ENCODE peak calls at places on chromosomes 16 and 17, in six cellular contexts. One of them, this sample, is unnamed.

GRCh38 chr16:87463722-87464690 is 28.8 kb downstream of the ZCCHC14 start:
- DNase-seq in NCI-H1105 treated with DMSO at 0.1 percent for 48 hours: no peak
- DNase-seq in NCI-H510A treated with DMSO at 0.1 percent for 48 hours: no peak
- DNase-seq in natural killer cell: no peak
- DNase-seq in stimulated activated CD4-positive, alpha-beta T cell treated with anti-CD3 and anti-CD28 coated beads, Interleukin-15, amount 100 ng/mL, for 1 hour: no peak
- DNase-seq in ACHN: peak; percentile 52
- DNase-seq in this sample: no peak

GRCh38 chr17:39365872-39366271 is 35.6 kb downstream of the FBXL20 start:
- DNase-seq in stimulated activated CD4-positive, alpha-beta T cell treated with anti-CD3 and anti-CD28 coated beads, Interleukin-15, amount 100 ng/mL, for 1 hour: no peak
- DNase-seq in NCI-H1105 treated with DMSO at 0.1 percent for 48 hours: no peak
- DNase-seq in NCI-H510A treated with DMSO at 0.1 percent for 48 hours: no peak
- DNase-seq in ACHN: no peak
- DNase-seq in natural killer cell: no peak
- DNase-seq in this sample: no peak

GRCh38 chr17:82031303-82031884 is at the start of gene RAC3:
- DNase-seq in natural killer cell: no peak
- DNase-seq in NCI-H1105 treated with DMSO at 0.1 percent for 48 hours: peak; percentile 25
- DNase-seq in ACHN: peak; percentile 54
- DNase-seq in NCI-H510A treated with DMSO at 0.1 percent for 48 hours: peak; percentile 18
- DNase-seq in stimulated activated CD4-positive, alpha-beta T cell treated with anti-CD3 and anti-CD28 coated beads, Interleukin-15, amount 100 ng/mL, for 1 hour: no peak
- DNase-seq in this sample: no peak

GRCh38 chr17:71553381-71553780 is 567.4 kb upstream of the SOX9 start:
- DNase-seq in ACHN: no peak
- DNase-seq in NCI-H1105 treated with DMSO at 0.1 percent for 48 hours: no peak
- DNase-seq in stimulated activated CD4-positive, alpha-beta T cell treated with anti-CD3 and anti-CD28 coated beads, Interleukin-15, amount 100 ng/mL, for 1 hour: no peak
- DNase-seq in natural killer cell: no peak
- DNase-seq in NCI-H510A treated with DMSO at 0.1 percent for 48 hours: no peak
- DNase-seq in this sample: no peak

GRCh38 chr17:44556114-44556853 is 1.0 kb upstream of the FZD2 start:
- DNase-seq in ACHN: peak; percentile 76
- DNase-seq in NCI-H1105 treated with DMSO at 0.1 percent for 48 hours: peak; percentile 31
- DNase-seq in stimulated activated CD4-positive, alpha-beta T cell treated with anti-CD3 and anti-CD28 coated beads, Interleukin-15, amount 100 ng/mL, for 1 hour: no peak
- DNase-seq in natural killer cell: peak; percentile 18
- DNase-seq in NCI-H510A treated with DMSO at 0.1 percent for 48 hours: no peak
- DNase-seq in this sample: no peak

GRCh38 chr16:17375388-17376304 is 95.1 kb downstream of the XYLT1 start:
- DNase-seq in stimulated activated CD4-positive, alpha-beta T cell treated with anti-CD3 and anti-CD28 coated beads, Interleukin-15, amount 100 ng/mL, for 1 hour: no peak
- DNase-seq in natural killer cell: no peak
- DNase-seq in NCI-H1105 treated with DMSO at 0.1 percent for 48 hours: no peak
- DNase-seq in ACHN: no peak
- DNase-seq in NCI-H510A treated with DMSO at 0.1 percent for 48 hours: no peak
- DNase-seq in this sample: no peak

GRCh38 chr16:3880623-3881498 is at the start of gene CREBBP:
- DNase-seq in stimulated activated CD4-positive, alpha-beta T cell treated with anti-CD3 and anti-CD28 coated beads, Interleukin-15, amount 100 ng/mL, for 1 hour: peak; percentile 84
- DNase-seq in natural killer cell: peak; percentile 88
- DNase-seq in NCI-H510A treated with DMSO at 0.1 percent for 48 hours: peak; percentile 43
- DNase-seq in ACHN: peak; percentile 93
- DNase-seq in NCI-H1105 treated with DMSO at 0.1 percent for 48 hours: peak; percentile 67
- DNase-seq in this sample: peak; percentile 85

GRCh38 chr17:28944862-28945741 is 6.2 kb downstream of the PHF12 start:
- DNase-seq in natural killer cell: no peak
- DNase-seq in stimulated activated CD4-positive, alpha-beta T cell treated with anti-CD3 and anti-CD28 coated beads, Interleukin-15, amount 100 ng/mL, for 1 hour: no peak
- DNase-seq in NCI-H1105 treated with DMSO at 0.1 percent for 48 hours: no peak
- DNase-seq in NCI-H510A treated with DMSO at 0.1 percent for 48 hours: no peak
- DNase-seq in ACHN: no peak
- DNase-seq in this sample: no peak

GRCh38 chr16:4911831-4912422 is 25.0 kb downstream of the PPL start:
- DNase-seq in ACHN: no peak
- DNase-seq in NCI-H510A treated with DMSO at 0.1 percent for 48 hours: no peak
- DNase-seq in NCI-H1105 treated with DMSO at 0.1 percent for 48 hours: no peak
- DNase-seq in natural killer cell: no peak
- DNase-seq in stimulated activated CD4-positive, alpha-beta T cell treated with anti-CD3 and anti-CD28 coated beads, Interleukin-15, amount 100 ng/mL, for 1 hour: no peak
- DNase-seq in this sample: no peak

GRCh38 chr17:76816590-76817135 is 51.5 kb upstream of the MGAT5B start:
- DNase-seq in ACHN: peak; percentile 64
- DNase-seq in natural killer cell: peak; percentile 27
- DNase-seq in stimulated activated CD4-positive, alpha-beta T cell treated with anti-CD3 and anti-CD28 coated beads, Interleukin-15, amount 100 ng/mL, for 1 hour: peak; percentile 24
- DNase-seq in NCI-H1105 treated with DMSO at 0.1 percent for 48 hours: peak; percentile 50
- DNase-seq in NCI-H510A treated with DMSO at 0.1 percent for 48 hours: peak; percentile 33
- DNase-seq in this sample: peak; percentile 34

GRCh38 chr16:57689772-57690558 is 4.6 kb upstream of the DRC7 start:
- DNase-seq in NCI-H510A treated with DMSO at 0.1 percent for 48 hours: no peak
- DNase-seq in NCI-H1105 treated with DMSO at 0.1 percent for 48 hours: no peak
- DNase-seq in ACHN: no peak
- DNase-seq in stimulated activated CD4-positive, alpha-beta T cell treated with anti-CD3 and anti-CD28 coated beads, Interleukin-15, amount 100 ng/mL, for 1 hour: no peak
- DNase-seq in natural killer cell: peak; percentile 37
- DNase-seq in this sample: no peak

GRCh38 chr17:28712037-28712704 is 483 bp upstream of the PROCA1 start:
- DNase-seq in stimulated activated CD4-positive, alpha-beta T cell treated with anti-CD3 and anti-CD28 coated beads, Interleukin-15, amount 100 ng/mL, for 1 hour: peak; percentile 37
- DNase-seq in natural killer cell: peak; percentile 41
- DNase-seq in ACHN: no peak
- DNase-seq in NCI-H510A treated with DMSO at 0.1 percent for 48 hours: no peak
- DNase-seq in NCI-H1105 treated with DMSO at 0.1 percent for 48 hours: no peak
- DNase-seq in this sample: peak; percentile 50

GRCh38 chr17:78046923-78047322 is 81.6 kb downstream of the TMC6 start:
- DNase-seq in NCI-H510A treated with DMSO at 0.1 percent for 48 hours: no peak
- DNase-seq in stimulated activated CD4-positive, alpha-beta T cell treated with anti-CD3 and anti-CD28 coated beads, Interleukin-15, amount 100 ng/mL, for 1 hour: no peak
- DNase-seq in ACHN: no peak
- DNase-seq in NCI-H1105 treated with DMSO at 0.1 percent for 48 hours: no peak
- DNase-seq in natural killer cell: no peak
- DNase-seq in this sample: no peak

GRCh38 chr17:57679356-57679755 is 65.7 kb downstream of the CCDC182 start:
- DNase-seq in NCI-H1105 treated with DMSO at 0.1 percent for 48 hours: no peak
- DNase-seq in ACHN: no peak
- DNase-seq in natural killer cell: no peak
- DNase-seq in NCI-H510A treated with DMSO at 0.1 percent for 48 hours: no peak
- DNase-seq in stimulated activated CD4-positive, alpha-beta T cell treated with anti-CD3 and anti-CD28 coated beads, Interleukin-15, amount 100 ng/mL, for 1 hour: no peak
- DNase-seq in this sample: no peak

GRCh38 chr16:19123535-19124178 is 9.9 kb downstream of the ITPRIPL2 start:
- DNase-seq in stimulated activated CD4-positive, alpha-beta T cell treated with anti-CD3 and anti-CD28 coated beads, Interleukin-15, amount 100 ng/mL, for 1 hour: no peak
- DNase-seq in ACHN: no peak
- DNase-seq in NCI-H510A treated with DMSO at 0.1 percent for 48 hours: no peak
- DNase-seq in NCI-H1105 treated with DMSO at 0.1 percent for 48 hours: no peak
- DNase-seq in natural killer cell: no peak
- DNase-seq in this sample: no peak

GRCh38 chr17:45127209-45127582 is 5.1 kb downstream of the PLCD3 start:
- DNase-seq in ACHN: no peak
- DNase-seq in NCI-H1105 treated with DMSO at 0.1 percent for 48 hours: no peak
- DNase-seq in stimulated activated CD4-positive, alpha-beta T cell treated with anti-CD3 and anti-CD28 coated beads, Interleukin-15, amount 100 ng/mL, for 1 hour: no peak
- DNase-seq in natural killer cell: no peak
- DNase-seq in NCI-H510A treated with DMSO at 0.1 percent for 48 hours: no peak
- DNase-seq in this sample: no peak

GRCh38 chr16:11796227-11797165 is 562 bp downstream of the ZC3H7A start:
- DNase-seq in natural killer cell: peak; percentile 33
- DNase-seq in NCI-H1105 treated with DMSO at 0.1 percent for 48 hours: no peak
- DNase-seq in stimulated activated CD4-positive, alpha-beta T cell treated with anti-CD3 and anti-CD28 coated beads, Interleukin-15, amount 100 ng/mL, for 1 hour: no peak
- DNase-seq in ACHN: peak; percentile 69
- DNase-seq in NCI-H510A treated with DMSO at 0.1 percent for 48 hours: no peak
- DNase-seq in this sample: peak; percentile 27

GRCh38 chr16:87684106-87684677 is 81.6 kb downstream of the KLHDC4 start:
- DNase-seq in natural killer cell: no peak
- DNase-seq in stimulated activated CD4-positive, alpha-beta T cell treated with anti-CD3 and anti-CD28 coated beads, Interleukin-15, amount 100 ng/mL, for 1 hour: no peak
- DNase-seq in ACHN: no peak
- DNase-seq in NCI-H1105 treated with DMSO at 0.1 percent for 48 hours: no peak
- DNase-seq in NCI-H510A treated with DMSO at 0.1 percent for 48 hours: no peak
- DNase-seq in this sample: no peak

GRCh38 chr17:55722742-55723487 is at the start of gene TMEM100:
- DNase-seq in NCI-H510A treated with DMSO at 0.1 percent for 48 hours: no peak
- DNase-seq in ACHN: peak; percentile 27
- DNase-seq in NCI-H1105 treated with DMSO at 0.1 percent for 48 hours: no peak
- DNase-seq in natural killer cell: no peak
- DNase-seq in stimulated activated CD4-positive, alpha-beta T cell treated with anti-CD3 and anti-CD28 coated beads, Interleukin-15, amount 100 ng/mL, for 1 hour: no peak
- DNase-seq in this sample: no peak

GRCh38 chr17:75151893-75152292 is 2.4 kb downstream of the JPT1 start:
- DNase-seq in stimulated activated CD4-positive, alpha-beta T cell treated with anti-CD3 and anti-CD28 coated beads, Interleukin-15, amount 100 ng/mL, for 1 hour: no peak
- DNase-seq in ACHN: no peak
- DNase-seq in natural killer cell: no peak
- DNase-seq in NCI-H1105 treated with DMSO at 0.1 percent for 48 hours: no peak
- DNase-seq in NCI-H510A treated with DMSO at 0.1 percent for 48 hours: peak; percentile 39
- DNase-seq in this sample: no peak

GRCh38 chr17:74859439-74860228 is at the start of gene GRIN2C:
- DNase-seq in stimulated activated CD4-positive, alpha-beta T cell treated with anti-CD3 and anti-CD28 coated beads, Interleukin-15, amount 100 ng/mL, for 1 hour: no peak
- DNase-seq in NCI-H510A treated with DMSO at 0.1 percent for 48 hours: no peak
- DNase-seq in NCI-H1105 treated with DMSO at 0.1 percent for 48 hours: peak; percentile 4
- DNase-seq in natural killer cell: no peak
- DNase-seq in ACHN: no peak
- DNase-seq in this sample: peak; percentile 31

GRCh38 chr17:8322078-8322477 is 12.0 kb downstream of the ARHGEF15 start:
- DNase-seq in ACHN: no peak
- DNase-seq in natural killer cell: no peak
- DNase-seq in NCI-H1105 treated with DMSO at 0.1 percent for 48 hours: no peak
- DNase-seq in NCI-H510A treated with DMSO at 0.1 percent for 48 hours: no peak
- DNase-seq in stimulated activated CD4-positive, alpha-beta T cell treated with anti-CD3 and anti-CD28 coated beads, Interleukin-15, amount 100 ng/mL, for 1 hour: no peak
- DNase-seq in this sample: no peak

GRCh38 chr17:32445075-32445427 is 741 bp downstream of the PSMD11 start:
- DNase-seq in ACHN: peak; percentile 86
- DNase-seq in NCI-H510A treated with DMSO at 0.1 percent for 48 hours: peak; percentile 13
- DNase-seq in stimulated activated CD4-positive, alpha-beta T cell treated with anti-CD3 and anti-CD28 coated beads, Interleukin-15, amount 100 ng/mL, for 1 hour: no peak
- DNase-seq in NCI-H1105 treated with DMSO at 0.1 percent for 48 hours: no peak
- DNase-seq in natural killer cell: peak; percentile 39
- DNase-seq in this sample: peak; percentile 6

This sample was measured in T-helper 9 cell.